ENCODE peak calls at places on chromosomes 12 and 14, in eight cellular contexts. N, Q, J, U, K, M, S and L are unnamed samples.

GRCh38 chr12:53062011-53062961 is 12.4 kb downstream of the TNS2 start:
- DNase-seq in N (no peak), Q (no peak), J (no peak), U (no peak), K (no peak), M (peak), S (no peak), L (no peak)

GRCh38 chr14:92880851-92881250 is 42.1 kb upstream of the CHGA start:
- DNase-seq in N (peak), Q (no peak), J (no peak), U (no peak), K (no peak), M (no peak), S (no peak), L (no peak)

GRCh38 chr14:90559811-90560492 is 163.1 kb downstream of the CALM1 start:
- DNase-seq in N (no peak), Q (no peak), J (no peak), U (no peak), K (no peak), M (no peak), S (no peak), L (no peak)

GRCh38 chr12:27592548-27592947 is 68.5 kb downstream of the PPFIBP1 start:
- DNase-seq in N (no peak), Q (no peak), J (no peak), U (no peak), K (no peak), M (peak), S (no peak), L (no peak)

GRCh38 chr12:52215587-52216031 is 17.4 kb upstream of the KRT7 start:
- DNase-seq in N (peak), Q (no peak), J (no peak), U (no peak), K (no peak), M (no peak), S (no peak), L (peak)

GRCh38 chr12:94225924-94226630 is 77.7 kb downstream of the PLXNC1 start:
- DNase-seq in N (peak), Q (no peak), J (no peak), U (no peak), K (no peak), M (no peak), S (no peak), L (no peak)

GRCh38 chr14:100747021-100747586 is 20.4 kb downstream of the DLK1 start:
- DNase-seq in N (no peak), Q (no peak), J (no peak), U (no peak), K (no peak), M (no peak), S (no peak), L (peak)

GRCh38 chr14:106786697-106787096 is 1260.3 kb downstream of the TMEM121 start:
- DNase-seq in N (no peak), Q (no peak), J (no peak), U (no peak), K (no peak), M (no peak), S (no peak), L (no peak)

GRCh38 chr12:12686925-12687324 is 9.1 kb downstream of the GPR19 start:
- DNase-seq in N (no peak), Q (no peak), J (no peak), U (no peak), K (no peak), M (no peak), S (no peak), L (no peak)

GRCh38 chr14:104580961-104581360 is 1.4 kb downstream of the C14orf180 start:
- DNase-seq in N (no peak), Q (no peak), J (no peak), U (no peak), K (no peak), M (no peak), S (no peak), L (no peak)

GRCh38 chr14:101903111-101903561 is 61.2 kb upstream of the DYNC1H1 start:
- DNase-seq in N (no peak), Q (no peak), J (no peak), U (no peak), K (no peak), M (peak), S (no peak), L (no peak)

GRCh38 chr12:91394903-91395302 is 212.3 kb upstream of the DCN start:
- DNase-seq in N (no peak), Q (no peak), J (no peak), U (no peak), K (no peak), M (no peak), S (no peak), L (no peak)

GRCh38 chr12:32106517-32107366 is at the start of gene BICD1:
- DNase-seq in N (peak), Q (peak), J (peak), U (peak), K (peak), M (peak), S (peak), L (peak)

GRCh38 chr12:2273288-2273687 is 220.5 kb downstream of the CACNA1C start:
- DNase-seq in N (peak), Q (no peak), J (no peak), U (no peak), K (no peak), M (no peak), S (no peak), L (no peak)